ENCODE peak calls at places on chromosomes 16 and 17, in six cellular contexts. S is HFF-Myc, V is NCI-H748 treated with DMSO at 0.1 percent for 48 hours, U is ELF-1, D is testis, E is NCI-H187. T is an unnamed sample.
A peak's percentile ranks its signal among the peaks of the same experiment; 100 is the strongest.

GRCh38 chr17:41413353-41413752 is 11.0 kb downstream of the KRT37 start:
- DNase-seq in S (no peak), V (no peak), U (peak; percentile 47), D (no peak), E (peak; percentile 33), T (no peak)

GRCh38 chr16:79026117-79026516 is 574.4 kb downstream of the MAF start:
- DNase-seq in S (no peak), V (no peak), U (no peak), D (no peak), E (no peak), T (no peak)

GRCh38 chr16:82523786-82524185 is 103.0 kb upstream of the CDH13 start:
- DNase-seq in S (no peak), V (no peak), U (no peak), D (no peak), E (no peak), T (no peak)

GRCh38 chr16:49362230-49362629 is 11.4 kb upstream of the C16orf78 start:
- DNase-seq in S (no peak), V (no peak), U (peak; percentile 64), D (no peak), E (no peak), T (no peak)

GRCh38 chr17:35972535-35972934 is 8.8 kb downstream of the CCL16 start:
- DNase-seq in S (no peak), V (no peak), U (no peak), D (no peak), E (no peak), T (no peak)

GRCh38 chr16:50035468-50035992 is 10.5 kb downstream of the CNEP1R1 start:
- DNase-seq in S (no peak), V (no peak), U (no peak), D (no peak), E (no peak), T (peak; percentile 20)

GRCh38 chr16:68760671-68761275 is 23.7 kb downstream of the CDH1 start:
- DNase-seq in S (peak; percentile 26), V (no peak), U (peak; percentile 61), D (no peak), E (no peak), T (no peak)

GRCh38 chr16:25148568-25149215 is 37.1 kb downstream of the LCMT1 start:
- DNase-seq in S (no peak), V (no peak), U (peak; percentile 95), D (no peak), E (no peak), T (no peak)

GRCh38 chr17:74130841-74131240 is 72.6 kb upstream of the RPL38 start:
- DNase-seq in S (no peak), V (no peak), U (no peak), D (no peak), E (no peak), T (no peak)

GRCh38 chr17:1562178-1562643 is 381 bp downstream of the PITPNA start:
- DNase-seq in S (no peak), V (no peak), U (no peak), D (no peak), E (no peak), T (no peak)

GRCh38 chr17:82031885-82032627 is 578 bp downstream of the RAC3 start:
- DNase-seq in S (no peak), V (peak; percentile 7), U (no peak), D (no peak), E (peak; percentile 41), T (peak; percentile 17)

GRCh38 chr17:12665263-12666210 is at the start of gene MYOCD:
- DNase-seq in S (no peak), V (peak; percentile 28), U (peak; percentile 92), D (peak; percentile 40), E (no peak), T (no peak)

GRCh38 chr17:43658890-43659289 is 2.8 kb downstream of the MEOX1 start:
- DNase-seq in S (no peak), V (no peak), U (no peak), D (peak; percentile 39), E (no peak), T (no peak)

GRCh38 chr17:83055911-83056582 is 23.4 kb upstream of the METRNL start:
- DNase-seq in S (peak; percentile 80), V (no peak), U (no peak), D (no peak), E (no peak), T (no peak)

GRCh38 chr16:27625050-27625697 is 75.2 kb downstream of the KATNIP start:
- DNase-seq in S (no peak), V (peak; percentile 1), U (no peak), D (no peak), E (no peak), T (no peak)

GRCh38 chr16:26765087-26765486 is 301.6 kb upstream of the C16orf82 start:
- DNase-seq in S (no peak), V (no peak), U (peak; percentile 7), D (no peak), E (no peak), T (no peak)

GRCh38 chr16:66065869-66066403 is 300.6 kb upstream of the CDH5 start:
- DNase-seq in S (no peak), V (no peak), U (no peak), D (no peak), E (no peak), T (no peak)

GRCh38 chr16:1953734-1954133 is 755 bp downstream of the RPL3L start:
- DNase-seq in S (no peak), V (no peak), U (no peak), D (no peak), E (no peak), T (no peak)

GRCh38 chr16:70805787-70806186 is 4.8 kb upstream of the VAC14 start:
- DNase-seq in S (no peak), V (no peak), U (no peak), D (no peak), E (no peak), T (no peak)

GRCh38 chr16:21611546-21612384 is 12.4 kb downstream of the METTL9 start:
- DNase-seq in S (no peak), V (no peak), U (no peak), D (no peak), E (no peak), T (no peak)

GRCh38 chr16:73058616-73059409 is 10.9 kb upstream of the ZFHX3 start:
- DNase-seq in S (no peak), V (peak; percentile 58), U (peak; percentile 73), D (peak; percentile 68), E (no peak), T (peak; percentile 75)

GRCh38 chr16:75555213-75555706 is 792 bp downstream of the TMEM231 start:
- DNase-seq in S (peak; percentile 87), V (peak; percentile 48), U (peak; percentile 83), D (peak; percentile 94), E (peak; percentile 47), T (peak; percentile 54)

GRCh38 chr16:81446318-81447275 is 2.0 kb downstream of the CMIP start:
- DNase-seq in S (no peak), V (no peak), U (peak; percentile 44), D (no peak), E (no peak), T (no peak)

GRCh38 chr17:58525239-58525638 is 10.8 kb upstream of the MTMR4 start:
- DNase-seq in S (no peak), V (no peak), U (peak; percentile 27), D (no peak), E (no peak), T (no peak)

GRCh38 chr16:27526169-27526568 is 23.5 kb downstream of the GTF3C1 start:
- DNase-seq in S (no peak), V (no peak), U (no peak), D (peak; percentile 24), E (no peak), T (no peak)

GRCh38 chr17:50676065-50676975 is 31.4 kb downstream of the ANKRD40 start:
- DNase-seq in S (no peak), V (no peak), U (no peak), D (no peak), E (no peak), T (no peak)

GRCh38 chr16:19907161-19907992 is 22.7 kb upstream of the GPRC5B start:
- DNase-seq in S (peak; percentile 51), V (peak; percentile 44), U (peak; percentile 91), D (peak; percentile 79), E (peak; percentile 7), T (peak; percentile 33)

GRCh38 chr17:33976816-33977215 is 278.3 kb upstream of the CCL2 start:
- DNase-seq in S (no peak), V (no peak), U (no peak), D (no peak), E (no peak), T (no peak)

GRCh38 chr17:78442648-78443128 is 64.2 kb downstream of the PGS1 start:
- DNase-seq in S (no peak), V (no peak), U (no peak), D (peak; percentile 49), E (no peak), T (no peak)

GRCh38 chr16:89924925-89925307 is 1.8 kb downstream of the TUBB3 start:
- DNase-seq in S (no peak), V (no peak), U (peak; percentile 50), D (no peak), E (no peak), T (peak; percentile 35)

GRCh38 chr17:58484600-58484999 is 3.6 kb downstream of the HSF5 start:
- DNase-seq in S (no peak), V (no peak), U (no peak), D (no peak), E (no peak), T (no peak)

GRCh38 chr16:90018297-90019200 is 707 bp downstream of the DBNDD1 start:
- DNase-seq in S (no peak), V (no peak), U (peak; percentile 84), D (peak; percentile 38), E (no peak), T (peak; percentile 16)

GRCh38 chr17:40541873-40542561 is 23.3 kb downstream of the CCR7 start:
- DNase-seq in S (no peak), V (no peak), U (no peak), D (no peak), E (no peak), T (no peak)

GRCh38 chr16:74774223-74775139 is at the start of gene FA2H:
- DNase-seq in S (no peak), V (peak; percentile 63), U (peak; percentile 94), D (peak; percentile 84), E (peak; percentile 75), T (peak; percentile 76)

GRCh38 chr17:11598274-11599221 is at the start of gene DNAH9:
- DNase-seq in S (peak; percentile 0), V (peak; percentile 90), U (peak; percentile 95), D (peak; percentile 100), E (peak; percentile 1), T (peak; percentile 70)

GRCh38 chr16:84953051-84953746 is 58.1 kb downstream of the ZDHHC7 start:
- DNase-seq in S (no peak), V (no peak), U (no peak), D (no peak), E (no peak), T (no peak)

GRCh38 chr17:29347831-29348281 is 42.3 kb upstream of the TAOK1 start:
- DNase-seq in S (no peak), V (no peak), U (peak; percentile 12), D (no peak), E (no peak), T (no peak)

T was measured in NCI-H526 treated with DMSO at 0.1 percent for 48 hours.